ENCODE peak calls at places on chromosomes 6 and 20, in ten cellular contexts. N is breast epithelium; L is Caco-2; F is Panc1; B is HCT116; Y is neural progenitor cell; U is upper lobe of left lung; K is vagina; E is CD8-positive, alpha-beta T cell; O is GM23248. I is an unnamed sample.

GRCh38 chr20:38875170-38875993 is 50.8 kb upstream of the FAM83D start:
- DNase-seq in L (no peak), K (no peak), E (peak; percentile 69), B (no peak), Y (no peak), O (no peak), F (no peak), N (no peak), U (no peak), I (no peak)

GRCh38 chr20:45818239-45818638 is 5.8 kb downstream of the UBE2C start:
- DNase-seq in L (no peak), E (no peak), K (no peak), Y (no peak), O (no peak), U (no peak), F (no peak), B (no peak), N (no peak), I (no peak)

GRCh38 chr6:15879372-15880261 is 216.8 kb upstream of the DTNBP1 start:
- DNase-seq in N (no peak), U (peak; percentile 17), B (no peak), F (no peak), O (peak; percentile 86), K (no peak), Y (no peak), L (no peak), E (peak; percentile 38), I (peak; percentile 71)

GRCh38 chr6:37103169-37104039 is 66.5 kb upstream of the PIM1 start:
- DNase-seq in O (peak; percentile 57), N (no peak), L (peak; percentile 61), U (peak; percentile 47), B (no peak), Y (peak; percentile 54), F (no peak), E (no peak), K (no peak), I (peak; percentile 84)

GRCh38 chr6:130810307-130811030 is 16.7 kb upstream of the SMLR1 start:
- DNase-seq in L (no peak), Y (peak; percentile 9), K (no peak), U (no peak), F (no peak), N (no peak), O (peak; percentile 24), E (no peak), B (no peak), I (no peak)

GRCh38 chr6:2441881-2442475 is 196.6 kb upstream of the GMDS start:
- DNase-seq in L (peak; percentile 4), O (peak; percentile 20), U (no peak), B (no peak), F (no peak), Y (no peak), E (no peak), K (no peak), N (no peak), I (no peak)

GRCh38 chr6:158437571-158437970 is 122.3 kb upstream of the TMEM181 start:
- DNase-seq in O (peak; percentile 12), B (no peak), E (no peak), N (no peak), F (no peak), U (no peak), L (no peak), Y (no peak), K (no peak), I (no peak)

GRCh38 chr20:20303742-20304141 is 64.2 kb upstream of the INSM1 start:
- DNase-seq in K (no peak), B (no peak), U (peak; percentile 51), E (no peak), L (no peak), N (no peak), F (no peak), O (no peak), Y (no peak), I (no peak)

GRCh38 chr6:26336355-26337198 is 28.4 kb upstream of the BTN3A2 start:
- DNase-seq in F (no peak), U (no peak), Y (no peak), K (no peak), B (no peak), L (no peak), N (no peak), O (peak; percentile 82), E (no peak), I (no peak)

GRCh38 chr20:60104980-60105379 is 146.8 kb downstream of the CDH26 start:
- DNase-seq in E (no peak), L (no peak), N (no peak), O (no peak), K (no peak), U (no peak), F (no peak), Y (no peak), B (no peak), I (no peak)

GRCh38 chr20:41138527-41139226 is 1.3 kb downstream of the PLCG1 start:
- DNase-seq in K (no peak), F (no peak), U (no peak), L (peak; percentile 32), Y (peak; percentile 55), E (peak; percentile 36), N (no peak), B (no peak), O (peak; percentile 51), I (peak; percentile 56)

GRCh38 chr20:22106308-22106938 is 401.0 kb downstream of the PAX1 start:
- DNase-seq in Y (peak; percentile 50), B (no peak), O (peak; percentile 61), F (peak; percentile 12), L (peak; percentile 39), U (no peak), E (no peak), N (no peak), K (no peak), I (no peak)

GRCh38 chr20:57814529-57814928 is 104.7 kb upstream of the PMEPA1 start:
- DNase-seq in E (no peak), U (no peak), K (no peak), B (no peak), N (no peak), O (no peak), F (no peak), L (no peak), Y (no peak), I (peak; percentile 20)

GRCh38 chr6:161393839-161394364 is 120.0 kb upstream of the AGPAT4 start:
- DNase-seq in K (no peak), F (peak; percentile 67), O (peak; percentile 97), N (no peak), Y (peak; percentile 76), B (peak; percentile 75), L (peak; percentile 55), U (no peak), E (peak; percentile 28), I (no peak)

GRCh38 chr6:70669133-70669532 is 1.4 kb downstream of the SMAP1 start:
- DNase-seq in Y (no peak), O (peak; percentile 33), U (no peak), K (no peak), B (no peak), N (no peak), E (no peak), F (no peak), L (no peak), I (no peak)
- H3K4me3 ChIP-seq in Y (peak overlapping the region; percentile 84), O (peak overlapping the region; percentile 94), U (peak overlapping the region; percentile 95), K (peak overlapping the region; percentile 90), B (peak overlapping the region; percentile 67), N (peak overlapping the region; percentile 96), E (peak overlapping the region; percentile 87), F (peak overlapping the region; percentile 89), L (peak overlapping the region; percentile 96), I (peak overlapping the region; percentile 95)

DNA sequence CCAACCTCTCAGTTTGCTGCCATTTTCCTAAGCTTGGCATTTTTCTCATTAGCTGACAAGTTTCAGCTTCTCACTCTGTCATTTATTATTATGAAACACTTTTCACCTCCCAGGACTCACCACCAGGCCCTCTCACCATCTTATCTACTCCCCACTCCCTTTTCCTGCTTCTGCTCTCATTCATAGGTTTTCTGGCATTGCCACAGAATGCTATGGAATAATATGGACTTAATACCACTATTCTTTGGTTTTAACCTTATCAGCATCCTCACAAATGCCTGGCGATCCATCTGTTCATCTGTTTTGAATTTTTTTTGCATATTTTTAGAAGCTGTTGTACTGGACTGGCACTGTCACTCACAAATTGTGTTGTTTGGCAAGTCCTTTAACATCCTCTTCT is 16.4 kb upstream of the LAMA4 start:
- DNase-seq in Y (no peak), U (no peak), N (no peak), O (no peak), K (no peak), B (no peak), F (no peak), L (no peak), E (no peak), I (no peak)
- H3K4me1 ChIP-seq in Y (no peaks in the 10 kb centered on the region), U (peaks cover 15% of the 10 kb centered on the region), N (no peaks in the 10 kb centered on the region), O (peaks cover 20% of the 10 kb centered on the region), K (peaks cover 9% of the 10 kb centered on the region), B (no peaks in the 10 kb centered on the region), F (no peaks in the 10 kb centered on the region), L (no peaks in the 10 kb centered on the region), E (no peaks in the 10 kb centered on the region), I (peaks cover 9% of the 10 kb centered on the region)

GRCh38 chr6:154512214-154512613 is 1.7 kb upstream of the CNKSR3 start:
- DNase-seq in F (no peak), B (no peak), Y (no peak), O (no peak), E (no peak), N (no peak), L (no peak), K (no peak), U (no peak), I (no peak)
- H3K27me3 ChIP-seq in F (no peaks in the 10 kb centered on the region), B (no peaks in the 10 kb centered on the region), Y (peaks cover 8% of the 10 kb centered on the region), O (no peaks in the 10 kb centered on the region), E (no peaks in the 10 kb centered on the region), N (no peaks in the 10 kb centered on the region), L (no peaks in the 10 kb centered on the region), K (no peaks in the 10 kb centered on the region), U (no peaks in the 10 kb centered on the region), I (no peaks in the 10 kb centered on the region)

GRCh38 chr6:33278810-33279209 is 1.9 kb downstream of the B3GALT4 start:
- DNase-seq in K (no peak), E (no peak), O (no peak), N (no peak), B (no peak), L (no peak), F (no peak), Y (no peak), U (no peak), I (no peak)

GRCh38 chr6:33277663-33278391 is 904 bp downstream of the B3GALT4 start:
- DNase-seq in Y (peak; percentile 29), K (no peak), B (no peak), U (no peak), O (peak; percentile 19), L (peak; percentile 58), N (no peak), E (no peak), F (no peak), I (no peak)

GRCh38 chr6:33276864-33277662 is at the start of gene B3GALT4:
- DNase-seq in K (no peak), F (no peak), U (peak; percentile 95), E (peak; percentile 62), O (peak; percentile 87), B (no peak), L (peak; percentile 55), N (peak; percentile 78), Y (peak; percentile 93), I (peak; percentile 90)

GRCh38 chr6:33278392-33278741 is 1.4 kb downstream of the B3GALT4 start:
- DNase-seq in L (no peak), B (no peak), N (no peak), E (no peak), U (no peak), Y (no peak), F (no peak), O (peak; percentile 40), K (no peak), I (no peak)

DNA sequence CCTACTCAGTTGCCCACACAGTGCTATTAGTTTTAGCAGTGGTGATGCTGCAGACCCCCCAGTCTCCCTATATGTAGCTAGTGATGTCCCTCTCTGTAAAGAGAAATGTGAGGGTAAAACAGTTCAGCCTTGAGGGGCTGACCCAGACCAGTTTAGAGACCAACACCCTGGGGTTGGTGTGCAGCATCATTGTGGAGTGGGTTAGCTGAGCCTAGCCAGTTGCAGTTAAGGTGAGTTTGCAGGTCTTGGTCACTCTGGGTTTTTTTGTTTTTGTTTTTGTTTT is 401 bp upstream of the B3GALT4 start:
- DNase-seq in U (no peak), F (no peak), Y (no peak), B (no peak), K (no peak), O (peak; percentile 20), E (no peak), L (no peak), N (no peak), I (no peak)
- H3K4me3 ChIP-seq in U (peak overlapping the region; percentile 79), F (peak overlapping the region; percentile 97), Y (peak overlapping the region; percentile 57), B (peak overlapping the region; percentile 34), K (peak overlapping the region; percentile 61), O (peak overlapping the region; percentile 61), E (peak overlapping the region; percentile 93), L (no peak overlapping the region), N (peak overlapping the region; percentile 78), I (peak overlapping the region; percentile 80)